ENCODE peak calls at places on chromosome 17, in four cellular contexts. One of them, this sample, is unnamed.

GRCh38 chr17:28643979-28644781 is 778 bp downstream of the BLTP2 start:
- DNase-seq in activated T-helper 1 cell treated with anti-CD3 and anti-CD28 coated beads, Interleukin-2, amount 50 U/mL, for 16 hours: no peak
- DNase-seq in HT-29: peak; percentile 73
- DNase-seq in CD4-positive, alpha-beta T cell: no peak
- DNase-seq in this sample: peak; percentile 8

GRCh38 chr17:32331243-32332040 is 10.5 kb downstream of the C17orf75 start:
- DNase-seq in activated T-helper 1 cell treated with anti-CD3 and anti-CD28 coated beads, Interleukin-2, amount 50 U/mL, for 16 hours: no peak
- DNase-seq in CD4-positive, alpha-beta T cell: no peak
- DNase-seq in HT-29: no peak
- DNase-seq in this sample: no peak

GRCh38 chr17:40176409-40177110 is 710 bp upstream of the RAPGEFL1 start:
- DNase-seq in HT-29: peak; percentile 88
- DNase-seq in CD4-positive, alpha-beta T cell: no peak
- DNase-seq in activated T-helper 1 cell treated with anti-CD3 and anti-CD28 coated beads, Interleukin-2, amount 50 U/mL, for 16 hours: no peak
- DNase-seq in this sample: no peak

GRCh38 chr17:35170968-35171771 is 23.0 kb downstream of the SLC35G3 start:
- DNase-seq in HT-29: peak; percentile 76
- DNase-seq in CD4-positive, alpha-beta T cell: no peak
- DNase-seq in activated T-helper 1 cell treated with anti-CD3 and anti-CD28 coated beads, Interleukin-2, amount 50 U/mL, for 16 hours: no peak
- DNase-seq in this sample: no peak

GRCh38 chr17:42116705-42117396 is 4.3 kb downstream of the KAT2A start:
- DNase-seq in activated T-helper 1 cell treated with anti-CD3 and anti-CD28 coated beads, Interleukin-2, amount 50 U/mL, for 16 hours: peak; percentile 61
- DNase-seq in HT-29: peak; percentile 90
- DNase-seq in CD4-positive, alpha-beta T cell: peak; percentile 77
- DNase-seq in this sample: peak; percentile 81

GRCh38 chr17:49338883-49339282 is 23.2 kb downstream of the ZNF652 start:
- DNase-seq in CD4-positive, alpha-beta T cell: no peak
- DNase-seq in HT-29: no peak
- DNase-seq in activated T-helper 1 cell treated with anti-CD3 and anti-CD28 coated beads, Interleukin-2, amount 50 U/mL, for 16 hours: no peak
- DNase-seq in this sample: no peak

GRCh38 chr17:5418858-5419355 is 555 bp downstream of the NUP88 start:
- DNase-seq in CD4-positive, alpha-beta T cell: peak; percentile 35
- DNase-seq in HT-29: peak; percentile 76
- DNase-seq in activated T-helper 1 cell treated with anti-CD3 and anti-CD28 coated beads, Interleukin-2, amount 50 U/mL, for 16 hours: no peak
- DNase-seq in this sample: peak; percentile 70

GRCh38 chr17:78105551-78105950 is 23.0 kb downstream of the TMC6 start:
- DNase-seq in HT-29: no peak
- DNase-seq in activated T-helper 1 cell treated with anti-CD3 and anti-CD28 coated beads, Interleukin-2, amount 50 U/mL, for 16 hours: no peak
- DNase-seq in CD4-positive, alpha-beta T cell: no peak
- DNase-seq in this sample: no peak

GRCh38 chr17:46135126-46135812 is 58.0 kb downstream of the KANSL1 start:
- DNase-seq in CD4-positive, alpha-beta T cell: no peak
- DNase-seq in activated T-helper 1 cell treated with anti-CD3 and anti-CD28 coated beads, Interleukin-2, amount 50 U/mL, for 16 hours: no peak
- DNase-seq in HT-29: no peak
- DNase-seq in this sample: no peak

GRCh38 chr17:48553190-48553547 is 8.3 kb upstream of the HOXB2 start:
- DNase-seq in CD4-positive, alpha-beta T cell: no peak
- DNase-seq in HT-29: no peak
- DNase-seq in activated T-helper 1 cell treated with anti-CD3 and anti-CD28 coated beads, Interleukin-2, amount 50 U/mL, for 16 hours: no peak
- DNase-seq in this sample: no peak

GRCh38 chr17:59651346-59651745 is 31.7 kb downstream of the CLTC start:
- DNase-seq in CD4-positive, alpha-beta T cell: no peak
- DNase-seq in activated T-helper 1 cell treated with anti-CD3 and anti-CD28 coated beads, Interleukin-2, amount 50 U/mL, for 16 hours: no peak
- DNase-seq in HT-29: no peak
- DNase-seq in this sample: peak; percentile 22

GRCh38 chr17:44097110-44097810 is 26.2 kb downstream of the HDAC5 start:
- DNase-seq in CD4-positive, alpha-beta T cell: no peak
- DNase-seq in activated T-helper 1 cell treated with anti-CD3 and anti-CD28 coated beads, Interleukin-2, amount 50 U/mL, for 16 hours: no peak
- DNase-seq in HT-29: no peak
- DNase-seq in this sample: no peak

GRCh38 chr17:9905902-9906301 is 831 bp upstream of the RCVRN start:
- DNase-seq in activated T-helper 1 cell treated with anti-CD3 and anti-CD28 coated beads, Interleukin-2, amount 50 U/mL, for 16 hours: no peak
- DNase-seq in HT-29: peak; percentile 13
- DNase-seq in CD4-positive, alpha-beta T cell: no peak
- DNase-seq in this sample: no peak

GRCh38 chr17:75558666-75559530 is 28.7 kb upstream of the MYO15B start:
- DNase-seq in CD4-positive, alpha-beta T cell: no peak
- DNase-seq in HT-29: no peak
- DNase-seq in activated T-helper 1 cell treated with anti-CD3 and anti-CD28 coated beads, Interleukin-2, amount 50 U/mL, for 16 hours: no peak
- DNase-seq in this sample: no peak

This sample was measured in naive thymus-derived CD8-positive, alpha-beta T cell.